ENCODE peak calls at places on chromosomes 3 and 15, in six cellular contexts. Z is epithelial cell of esophagus, K is colonic mucosa, R is neural progenitor cell, I is GM12865, H is AG09309. P is an unnamed sample.

GRCh38 chr3:144499346-144499745 is 527.7 kb downstream of the DIPK2A start:
- DNase-seq in Z (peak), K (no peak), R (no peak), I (peak), H (no peak), P (no peak)

GRCh38 chr15:71447328-71448250 is 332.3 kb downstream of the THSD4 start:
- DNase-seq in Z (peak), K (no peak), R (no peak), I (no peak), H (no peak), P (no peak)

GRCh38 chr3:11438636-11439035 is 166.4 kb downstream of the ATG7 start:
- DNase-seq in Z (no peak), K (no peak), R (no peak), I (no peak), H (no peak), P (no peak)

GRCh38 chr3:20352547-20353164 is 166.7 kb upstream of the SGO1 start:
- DNase-seq in Z (peak), K (no peak), R (no peak), I (no peak), H (no peak), P (no peak)

GRCh38 chr15:75836953-75837321 is 6.3 kb upstream of the UBE2Q2 start:
- DNase-seq in Z (peak), K (no peak), R (no peak), I (peak), H (peak), P (no peak)

GRCh38 chr3:175552929-175553328 is 693.8 kb downstream of the NAALADL2 start:
- DNase-seq in Z (no peak), K (no peak), R (no peak), I (no peak), H (no peak), P (no peak)

GRCh38 chr15:99306694-99307338 is 55.5 kb downstream of the LRRC28 start:
- DNase-seq in Z (peak), K (no peak), R (peak), I (no peak), H (no peak), P (no peak)

GRCh38 chr3:120182613-120183524 is 88.6 kb upstream of the GSK3B start:
- DNase-seq in Z (peak), K (no peak), R (no peak), I (peak), H (no peak), P (no peak)

GRCh38 chr3:139159356-139159755 is 114.7 kb upstream of the PRR23C start:
- DNase-seq in Z (no peak), K (no peak), R (no peak), I (no peak), H (no peak), P (no peak)

GRCh38 chr3:144553301-144553700 is 581.7 kb downstream of the DIPK2A start:
- DNase-seq in Z (no peak), K (no peak), R (peak), I (no peak), H (no peak), P (no peak)

GRCh38 chr3:194337965-194338753 is 13.0 kb downstream of the CPN2 start:
- DNase-seq in Z (no peak), K (no peak), R (no peak), I (no peak), H (no peak), P (no peak)

DNA sequence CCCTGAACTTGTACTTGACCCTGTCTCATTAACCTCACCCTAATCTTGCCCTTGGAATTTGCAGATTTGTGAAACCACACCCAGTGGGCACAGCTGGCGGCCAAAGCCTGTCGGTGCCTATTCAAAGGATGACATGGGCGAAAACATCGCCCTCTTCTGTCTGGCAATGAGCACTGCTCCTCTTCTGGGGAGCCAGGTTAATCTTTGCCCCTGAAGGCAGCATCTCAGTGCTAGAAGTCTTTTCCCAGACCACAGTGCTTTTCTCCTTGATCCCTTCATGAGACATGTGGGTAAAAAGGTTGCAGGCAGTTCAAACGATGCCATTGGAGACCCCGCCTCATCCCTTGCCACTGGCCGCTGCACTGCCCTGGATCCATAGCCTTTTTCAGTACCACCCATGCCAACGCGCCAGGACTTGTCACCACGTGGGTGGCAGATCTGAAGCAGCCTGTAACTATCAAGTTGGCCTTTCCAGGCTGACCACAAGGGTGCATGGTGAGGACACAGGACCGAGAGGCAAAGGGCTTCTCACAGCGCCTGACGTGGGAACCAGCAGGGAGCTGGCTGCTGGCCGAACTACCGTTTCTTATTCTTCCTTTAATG is 6.5 kb upstream of the DNASE1L3 start:
- DNase-seq in Z (peak), K (peak), R (peak), I (peak), H (peak), P (peak)
- H3K4me3 ChIP-seq in Z (no peak), K (no peak), R (no peak), I (no peak), H (no peak), P (no peak)

GRCh38 chr3:99884484-99884883 is 66.8 kb downstream of the CMSS1 start:
- DNase-seq in Z (no peak), K (no peak), R (no peak), I (no peak), H (no peak), P (no peak)

GRCh38 chr3:99885085-99885484 is 67.4 kb downstream of the CMSS1 start:
- DNase-seq in Z (no peak), K (no peak), R (no peak), I (no peak), H (no peak), P (no peak)

GRCh38 chr3:99883693-99884092 is 66.0 kb downstream of the CMSS1 start:
- DNase-seq in Z (no peak), K (no peak), R (no peak), I (no peak), H (no peak), P (no peak)

GRCh38 chr3:99883138-99883461 is 65.4 kb downstream of the CMSS1 start:
- DNase-seq in Z (no peak), K (no peak), R (no peak), I (no peak), H (no peak), P (no peak)

DNA sequence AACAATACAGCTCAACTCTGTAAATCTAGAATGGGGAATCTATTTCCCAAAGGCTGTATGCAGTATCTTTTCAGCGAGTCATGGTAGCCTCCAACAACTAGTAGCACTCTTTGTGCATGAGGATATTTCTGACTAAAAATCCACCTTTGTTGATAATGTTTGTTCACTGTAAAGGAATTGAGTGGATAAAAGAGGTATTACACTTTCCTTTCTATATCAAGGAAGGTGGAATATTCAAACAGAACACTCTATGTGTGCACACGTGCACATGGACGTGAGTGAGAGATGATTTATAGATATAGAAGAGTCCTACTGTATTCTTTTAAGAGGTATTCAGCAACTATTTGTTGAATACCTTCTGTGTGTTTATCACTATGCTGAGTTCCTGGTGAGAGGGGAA is 68.2 kb downstream of the CMSS1 start:
- DNase-seq in Z (no peak), K (no peak), R (no peak), I (no peak), H (no peak), P (no peak)
- TF ChIP-seq CTCF in Z (no peak), K (no peak), R (no peak), I (no peak), H (no peak), P (no peak)

GRCh38 chr3:33663042-33663441 is 55.0 kb downstream of the CLASP2 start:
- DNase-seq in Z (no peak), K (no peak), R (no peak), I (no peak), H (no peak), P (no peak)

GRCh38 chr3:33660035-33660434 is 58.0 kb downstream of the CLASP2 start:
- DNase-seq in Z (no peak), K (no peak), R (peak), I (no peak), H (no peak), P (no peak)

GRCh38 chr3:33652736-33653135 is 65.3 kb downstream of the CLASP2 start:
- DNase-seq in Z (no peak), K (no peak), R (no peak), I (no peak), H (no peak), P (no peak)

GRCh38 chr3:33658971-33659848 is 58.8 kb downstream of the CLASP2 start:
- DNase-seq in Z (peak), K (peak), R (peak), I (peak), H (no peak), P (peak)

DNA sequence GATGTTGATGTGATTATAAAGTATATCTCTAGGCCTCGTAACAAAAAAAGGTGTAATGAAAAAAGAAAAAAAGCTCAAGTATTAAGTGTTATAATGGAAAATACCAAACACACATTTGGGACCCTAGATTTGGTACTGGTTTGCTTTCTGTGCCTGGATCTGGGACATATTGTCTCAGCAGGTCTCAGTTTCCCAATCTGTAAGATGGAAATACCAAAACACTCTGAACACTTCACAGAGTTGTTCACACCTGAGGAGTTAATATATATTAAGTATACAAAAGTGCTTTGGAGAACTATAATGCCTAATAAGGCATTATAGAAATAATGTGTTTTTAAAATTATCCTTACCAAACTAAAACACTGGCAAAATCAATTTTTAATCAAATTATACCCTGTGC is 60.0 kb downstream of the CLASP2 start:
- DNase-seq in Z (no peak), K (no peak), R (no peak), I (no peak), H (no peak), P (no peak)
- H3K4me3 ChIP-seq in Z (no peak), K (no peak), R (peak), I (no peak), H (no peak), P (no peak)

GRCh38 chr3:52197842-52198625 is at the start of gene ALAS1:
- DNase-seq in Z (peak), K (peak), R (peak), I (peak), H (no peak), P (peak)
- TF ChIP-seq CTCF in Z (no peak), K (no peak), R (peak), I (no peak), H (no peak), P (peak)

GRCh38 chr15:54839379-54839778 is 357.4 kb downstream of the RSL24D1 start:
- DNase-seq in Z (no peak), K (no peak), R (no peak), I (peak), H (no peak), P (no peak)

GRCh38 chr15:54841906-54842305 is 354.8 kb downstream of the RSL24D1 start:
- DNase-seq in Z (no peak), K (no peak), R (no peak), I (no peak), H (no peak), P (no peak)

GRCh38 chr15:54840999-54841398 is 355.7 kb downstream of the RSL24D1 start:
- DNase-seq in Z (no peak), K (no peak), R (no peak), I (no peak), H (no peak), P (no peak)

DNA sequence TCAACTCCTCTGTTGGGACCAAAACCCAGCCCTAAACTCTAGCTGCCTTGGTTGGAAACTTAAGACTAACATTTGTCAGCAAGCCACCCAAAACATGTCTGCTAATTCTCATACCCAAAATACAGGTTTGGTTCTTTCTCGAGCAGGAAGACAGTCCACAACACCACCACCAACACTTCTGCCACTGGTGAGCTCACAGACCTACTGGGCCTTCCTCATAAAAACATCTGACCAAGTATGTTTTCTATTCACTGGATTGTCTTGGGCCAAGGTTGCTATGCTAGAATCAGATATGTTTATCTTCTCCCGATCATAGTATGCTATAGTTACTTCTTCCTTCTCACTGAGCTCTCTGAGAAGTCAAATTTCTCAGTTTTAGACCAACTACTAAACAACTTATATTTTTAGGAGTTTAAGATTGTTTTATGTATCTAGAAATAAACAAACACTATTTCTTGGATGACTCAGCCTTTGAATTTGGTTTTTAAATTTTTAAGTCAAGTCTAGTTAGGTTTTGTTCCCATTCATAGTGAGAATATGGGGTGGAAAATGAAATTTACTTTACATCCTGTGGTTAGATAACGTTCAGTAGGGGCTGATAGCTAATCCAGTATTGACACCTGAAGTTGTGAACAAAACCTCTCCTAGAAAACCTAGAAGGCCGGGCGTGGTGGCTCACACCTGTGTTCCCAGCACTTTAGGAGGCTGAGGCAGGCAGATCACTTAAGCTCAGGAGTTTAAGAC is 360.5 kb downstream of the RSL24D1 start:
- DNase-seq in Z (no peak), K (no peak), R (no peak), I (peak), H (no peak), P (no peak)
- H3K4me3 ChIP-seq in Z (no peak), K (no peak), R (no peak), I (no peak), H (no peak), P (no peak)

DNA sequence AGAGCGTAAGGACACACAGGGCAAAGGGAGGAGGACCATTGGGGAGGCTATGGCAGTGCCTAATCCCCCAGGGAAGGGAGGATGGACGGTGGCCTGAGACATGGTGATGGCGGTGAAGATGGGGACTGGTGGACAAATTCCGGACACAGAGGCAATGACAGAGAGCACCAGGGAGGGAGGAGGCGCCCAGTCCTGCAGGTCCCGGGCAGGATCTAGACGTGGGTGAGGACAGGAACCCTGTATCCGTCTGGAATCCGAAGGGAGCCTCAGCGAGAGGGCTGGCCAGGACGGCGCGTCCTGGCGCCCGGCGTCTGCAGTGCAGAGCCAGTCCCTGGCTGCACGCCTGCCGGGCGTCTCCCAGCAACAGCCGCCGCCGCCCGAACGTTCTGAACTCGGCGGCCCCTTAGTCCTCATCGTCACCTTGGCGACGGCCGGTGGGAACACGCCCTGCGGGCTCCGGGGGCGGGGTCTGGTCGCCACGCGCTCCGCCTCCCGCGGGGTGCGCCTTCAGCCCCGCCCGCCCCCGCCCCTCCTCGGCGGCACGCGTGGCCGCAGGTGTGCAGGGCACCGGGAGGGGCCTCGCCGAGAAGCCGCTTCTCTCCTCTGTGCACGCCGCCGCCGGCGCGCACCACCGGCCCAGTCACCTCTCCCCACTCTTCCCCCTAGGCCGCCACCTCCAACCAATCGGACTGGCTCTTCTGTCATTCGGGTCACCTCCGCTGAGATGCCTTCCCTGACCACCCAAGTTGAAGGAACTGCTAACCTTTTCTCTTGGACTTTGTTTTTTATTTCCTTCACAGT is 11.6 kb downstream of the XIRP1 start:
- DNase-seq in Z (peak), K (peak), R (peak), I (peak), H (no peak), P (peak)
- TF ChIP-seq CTCF in Z (peak), K (no peak), R (no peak), I (no peak), H (peak), P (peak)

DNA sequence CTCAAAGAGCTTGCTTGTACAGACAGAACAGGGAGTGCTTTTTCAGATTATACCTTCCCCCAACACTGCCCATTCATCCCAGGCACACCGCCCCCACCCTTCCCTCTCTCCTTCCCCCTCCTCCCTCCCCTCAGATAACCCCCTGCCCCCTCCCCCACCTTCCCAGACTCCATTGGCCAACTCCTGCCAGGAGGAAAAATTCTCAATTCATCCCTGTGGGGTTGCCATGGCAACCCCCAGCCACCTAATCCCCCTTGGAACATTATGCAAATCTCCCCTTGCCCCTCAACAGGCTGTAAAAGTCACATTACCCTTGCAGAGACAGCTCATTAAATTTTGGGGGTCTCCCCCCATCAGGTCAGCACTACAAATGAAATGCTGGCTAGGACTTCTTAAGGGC is 14.3 kb downstream of the TLE3 start:
- DNase-seq in Z (no peak), K (no peak), R (peak), I (no peak), H (no peak), P (no peak)
- H3K4me3 ChIP-seq in Z (no peak), K (no peak), R (peak), I (no peak), H (no peak), P (no peak)